ENCODE peak calls at places on chromosome 6, in ten cellular contexts. K is esophagus squamous epithelium, E is kidney, H is GM12864, Y is H9, Z is foreskin fibroblast, F is ovary, J is testis, X is mammary epithelial cell, M is MCF 10A. A is an unnamed sample.
A peak's percentile ranks its signal among the peaks of the same experiment; 100 is the strongest.

GRCh38 chr6:109853426-109853825 is 124.7 kb upstream of the GPR6 start:
- DNase-seq in E (no peak), X (no peak), F (no peak), J (no peak), K (no peak), H (no peak), Y (no peak), Z (no peak), M (no peak), A (no peak)

GRCh38 chr6:48833916-48834315 is 629.1 kb downstream of the MMUT start:
- DNase-seq in K (no peak), F (no peak), X (no peak), J (no peak), H (no peak), M (no peak), E (no peak), Y (no peak), Z (no peak), A (no peak)

GRCh38 chr6:102679844-102680243 is 1286.3 kb downstream of the GRIK2 start:
- DNase-seq in K (no peak), Y (no peak), H (no peak), F (no peak), J (no peak), E (no peak), X (no peak), M (no peak), Z (peak; percentile 9), A (no peak)

GRCh38 chr6:45555981-45556771 is 178.4 kb upstream of the SUPT3H start:
- DNase-seq in J (peak; percentile 41), Y (no peak), F (no peak), X (no peak), H (no peak), Z (peak; percentile 85), M (no peak), K (no peak), E (no peak), A (peak; percentile 34)

GRCh38 chr6:159890201-159890600 is 587 bp upstream of the MAS1 start:
- DNase-seq in F (no peak), H (no peak), X (no peak), J (no peak), K (no peak), E (no peak), Z (no peak), M (no peak), Y (no peak), A (no peak)

GRCh38 chr6:69937402-69938131 is 71.2 kb downstream of the COL19A1 start:
- DNase-seq in X (no peak), F (no peak), M (no peak), E (no peak), Z (no peak), Y (no peak), H (no peak), J (no peak), K (no peak), A (no peak)

GRCh38 chr6:112086744-112087135 is 542 bp downstream of the TUBE1 start:
- DNase-seq in E (no peak), J (no peak), M (peak; percentile 63), K (no peak), F (no peak), X (peak; percentile 58), Y (no peak), Z (peak; percentile 64), H (no peak), A (peak; percentile 3)

GRCh38 chr6:15460110-15460727 is 202.6 kb downstream of the DTNBP1 start:
- DNase-seq in J (peak; percentile 77), M (no peak), Y (no peak), H (no peak), K (no peak), F (no peak), Z (peak; percentile 42), X (no peak), E (no peak), A (no peak)

GRCh38 chr6:30720738-30721197 is 616 bp downstream of the TUBB start:
- DNase-seq in Z (peak; percentile 70), J (peak; percentile 84), F (peak; percentile 80), X (peak; percentile 46), K (peak; percentile 41), H (no peak), Y (peak; percentile 59), M (peak; percentile 63), E (peak; percentile 93), A (no peak)

GRCh38 chr6:120405947-120406346 is 928.3 kb downstream of the TBC1D32 start:
- DNase-seq in H (no peak), M (peak; percentile 24), Y (peak; percentile 49), E (no peak), X (no peak), Z (no peak), J (no peak), F (no peak), K (no peak), A (no peak)

GRCh38 chr6:168050225-168050796 is 28.7 kb downstream of the FRMD1 start:
- DNase-seq in Z (no peak), E (peak; percentile 70), X (no peak), J (peak; percentile 58), H (no peak), M (no peak), Y (no peak), K (no peak), F (no peak), A (no peak)

GRCh38 chr6:20688710-20689500 is 154.6 kb downstream of the CDKAL1 start:
- DNase-seq in E (no peak), F (no peak), M (peak; percentile 23), Z (peak; percentile 29), H (no peak), X (peak; percentile 81), K (no peak), J (no peak), Y (no peak), A (no peak)

GRCh38 chr6:27839303-27840081 is 72.7 kb downstream of the OR2B2 start:
- DNase-seq in Y (no peak), J (peak; percentile 76), M (peak; percentile 92), Z (peak; percentile 90), F (peak; percentile 38), H (no peak), K (no peak), X (peak; percentile 61), E (no peak), A (no peak)

GRCh38 chr6:163707385-163708355 is 293.2 kb downstream of the QKI start:
- DNase-seq in E (no peak), F (no peak), K (no peak), M (no peak), Y (no peak), H (peak; percentile 66), Z (no peak), X (no peak), J (no peak), A (no peak)

GRCh38 chr6:105370316-105370715 is 32.6 kb downstream of the PREP start:
- DNase-seq in F (no peak), M (no peak), Z (no peak), E (no peak), X (no peak), K (no peak), J (peak; percentile 72), Y (no peak), H (no peak), A (no peak)

GRCh38 chr6:14252271-14252850 is 134.8 kb downstream of the CD83 start:
- DNase-seq in K (no peak), M (no peak), J (no peak), X (no peak), Y (no peak), H (no peak), Z (no peak), F (no peak), E (no peak), A (no peak)

GRCh38 chr6:34333858-34334257 is 58.6 kb downstream of the NUDT3 start:
- DNase-seq in Z (no peak), X (no peak), H (peak; percentile 36), K (no peak), E (no peak), Y (no peak), M (no peak), F (no peak), J (no peak), A (no peak)

GRCh38 chr6:154380733-154381132 is 24.1 kb upstream of the IPCEF1 start:
- DNase-seq in Y (no peak), X (no peak), F (no peak), K (no peak), H (no peak), E (no peak), J (no peak), M (no peak), Z (no peak), A (no peak)

GRCh38 chr6:15417811-15418210 is 171.9 kb downstream of the JARID2 start:
- DNase-seq in X (peak; percentile 98), F (no peak), J (no peak), K (no peak), H (no peak), E (no peak), Y (no peak), M (peak; percentile 88), Z (no peak), A (no peak)

GRCh38 chr6:155495011-155495768 is 39.6 kb upstream of the NOX3 start:
- DNase-seq in E (peak; percentile 82), K (no peak), H (no peak), X (no peak), F (peak; percentile 78), J (peak; percentile 78), M (peak; percentile 62), Y (peak; percentile 69), Z (peak; percentile 83), A (peak; percentile 88)
- TF ChIP-seq CTCF in E (peak; percentile 39), K (peak; percentile 16), H (no peak), X (peak; percentile 13), F (peak; percentile 49), J (peak; percentile 31), M (no peak), Y (peak; percentile 68), Z (peak; percentile 64), A (peak; percentile 86)

DNA sequence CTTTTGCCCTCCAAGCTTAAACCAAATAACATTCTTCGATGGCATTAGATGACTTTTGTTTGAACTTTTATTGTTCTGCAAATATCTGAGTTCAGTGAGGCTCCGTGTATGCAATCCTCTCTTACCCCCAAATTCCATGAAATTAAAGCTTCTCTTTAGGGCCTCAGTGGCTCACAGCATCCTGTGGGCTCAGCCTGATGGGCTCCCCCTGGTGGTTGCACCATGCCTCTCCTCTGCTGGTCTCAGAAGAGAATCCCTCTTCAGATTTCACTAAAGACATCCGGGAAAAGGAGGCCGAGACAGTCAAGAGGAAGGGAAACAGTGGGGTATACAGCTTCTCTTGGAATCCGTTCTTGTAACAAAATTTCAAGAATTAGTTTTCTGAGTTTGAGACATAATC is 331.6 kb upstream of the NT5E start:
- DNase-seq in M (no peak), K (no peak), E (no peak), F (no peak), Z (no peak), J (no peak), X (no peak), H (no peak), Y (peak; percentile 41), A (no peak)
- TF ChIP-seq CTCF in M (no peak), K (no peak), E (no peak), F (no peak), Z (no peak), J (no peak), X (no peak), H (peak; percentile 14), Y (peak; percentile 66), A (no peak)

GRCh38 chr6:29705389-29706231 is 17.6 kb upstream of the HLA-F start:
- DNase-seq in M (peak; percentile 72), F (no peak), J (no peak), Y (peak; percentile 47), X (peak; percentile 32), E (no peak), Z (peak; percentile 74), H (no peak), K (no peak), A (peak; percentile 16)
- TF ChIP-seq CTCF in M (peak; percentile 56), F (peak; percentile 66), J (peak; percentile 28), Y (peak; percentile 75), X (peak; percentile 53), E (peak; percentile 61), Z (peak; percentile 35), H (peak; percentile 57), K (peak; percentile 63), A (peak; percentile 59)

GRCh38 chr6:55276745-55277627 is 50.3 kb upstream of the GFRAL start:
- DNase-seq in M (peak; percentile 72), Z (peak; percentile 73), Y (peak; percentile 54), K (no peak), E (no peak), F (no peak), J (peak; percentile 78), H (peak; percentile 16), X (peak; percentile 39), A (peak; percentile 27)
- TF ChIP-seq CTCF in M (peak; percentile 64), Z (peak; percentile 56), Y (peak; percentile 80), K (peak; percentile 32), E (peak; percentile 39), F (peak; percentile 12), J (peak; percentile 50), H (peak; percentile 58), X (peak; percentile 71), A (peak; percentile 67)

A was measured in AG09319.